ENCODE peak calls at places on chromosomes 1 and 21, in seven cellular contexts. O, N, S, G, H, Z and Q are unnamed samples.

GRCh38 chr21:26939532-26940181 is 27.2 kb downstream of the ADAMTS5 start:
- DNase-seq in O (peak), N (peak), S (no peak), G (no peak), H (no peak), Z (no peak), Q (peak)

GRCh38 chr1:238141295-238141694 is 250.6 kb upstream of the ZP4 start:
- DNase-seq in O (no peak), N (no peak), S (no peak), G (no peak), H (no peak), Z (no peak), Q (no peak)

GRCh38 chr1:208410409-208410808 is 166.2 kb upstream of the PLXNA2 start:
- DNase-seq in O (no peak), N (no peak), S (no peak), G (no peak), H (no peak), Z (no peak), Q (no peak)

GRCh38 chr1:17348593-17349234 is 23.3 kb upstream of the PADI6 start:
- DNase-seq in O (no peak), N (no peak), S (no peak), G (no peak), H (no peak), Z (no peak), Q (no peak)

GRCh38 chr1:114353233-114353632 is 157.8 kb downstream of the TRIM33 start:
- DNase-seq in O (peak), N (peak), S (no peak), G (no peak), H (peak), Z (peak), Q (no peak)

GRCh38 chr1:206672011-206672688 is 12.6 kb upstream of the MAPKAPK2 start:
- DNase-seq in O (no peak), N (no peak), S (no peak), G (no peak), H (no peak), Z (no peak), Q (no peak)

GRCh38 chr21:35113064-35113463 is 64.0 kb upstream of the RUNX1 start:
- DNase-seq in O (no peak), N (peak), S (no peak), G (no peak), H (no peak), Z (no peak), Q (no peak)

GRCh38 chr1:162358928-162359327 is 17.7 kb downstream of the SPATA46 start:
- DNase-seq in O (no peak), N (no peak), S (no peak), G (no peak), H (no peak), Z (no peak), Q (no peak)

GRCh38 chr1:33970148-33970825 is 106.4 kb downstream of the HMGB4 start:
- DNase-seq in O (no peak), N (no peak), S (no peak), G (no peak), H (no peak), Z (no peak), Q (no peak)

GRCh38 chr1:55021965-55022546 is 17.3 kb upstream of the PCSK9 start:
- DNase-seq in O (peak), N (peak), S (peak), G (peak), H (peak), Z (peak), Q (peak)

GRCh38 chr1:52746189-52746588 is 19.9 kb downstream of the ZYG11B start:
- DNase-seq in O (no peak), N (no peak), S (no peak), G (no peak), H (no peak), Z (no peak), Q (no peak)

GRCh38 chr21:32112194-32112593 is 166.7 kb downstream of the MIS18A start:
- DNase-seq in O (no peak), N (no peak), S (no peak), G (no peak), H (no peak), Z (no peak), Q (no peak)

GRCh38 chr1:2411801-2412394 is 466 bp downstream of the PEX10 start:
- DNase-seq in O (no peak), N (no peak), S (no peak), G (no peak), H (peak), Z (no peak), Q (no peak)

GRCh38 chr1:66341446-66342089 is 192.4 kb upstream of the SGIP1 start:
- DNase-seq in O (no peak), N (peak), S (no peak), G (no peak), H (no peak), Z (no peak), Q (no peak)

GRCh38 chr21:28833609-28834008 is 159.1 kb downstream of the LTN1 start:
- DNase-seq in O (no peak), N (no peak), S (no peak), G (no peak), H (no peak), Z (no peak), Q (no peak)

GRCh38 chr1:38835230-38835827 is 24.2 kb downstream of the RRAGC start:
- DNase-seq in O (no peak), N (peak), S (peak), G (no peak), H (peak), Z (peak), Q (no peak)

GRCh38 chr1:35544976-35545375 is 12.2 kb downstream of the KIAA0319L start:
- DNase-seq in O (peak), N (peak), S (peak), G (no peak), H (peak), Z (peak), Q (no peak)
- TF ChIP-seq CTCF in O (peak), N (peak), S (no peak), G (peak), H (peak), Z (peak), Q (peak)

DNA sequence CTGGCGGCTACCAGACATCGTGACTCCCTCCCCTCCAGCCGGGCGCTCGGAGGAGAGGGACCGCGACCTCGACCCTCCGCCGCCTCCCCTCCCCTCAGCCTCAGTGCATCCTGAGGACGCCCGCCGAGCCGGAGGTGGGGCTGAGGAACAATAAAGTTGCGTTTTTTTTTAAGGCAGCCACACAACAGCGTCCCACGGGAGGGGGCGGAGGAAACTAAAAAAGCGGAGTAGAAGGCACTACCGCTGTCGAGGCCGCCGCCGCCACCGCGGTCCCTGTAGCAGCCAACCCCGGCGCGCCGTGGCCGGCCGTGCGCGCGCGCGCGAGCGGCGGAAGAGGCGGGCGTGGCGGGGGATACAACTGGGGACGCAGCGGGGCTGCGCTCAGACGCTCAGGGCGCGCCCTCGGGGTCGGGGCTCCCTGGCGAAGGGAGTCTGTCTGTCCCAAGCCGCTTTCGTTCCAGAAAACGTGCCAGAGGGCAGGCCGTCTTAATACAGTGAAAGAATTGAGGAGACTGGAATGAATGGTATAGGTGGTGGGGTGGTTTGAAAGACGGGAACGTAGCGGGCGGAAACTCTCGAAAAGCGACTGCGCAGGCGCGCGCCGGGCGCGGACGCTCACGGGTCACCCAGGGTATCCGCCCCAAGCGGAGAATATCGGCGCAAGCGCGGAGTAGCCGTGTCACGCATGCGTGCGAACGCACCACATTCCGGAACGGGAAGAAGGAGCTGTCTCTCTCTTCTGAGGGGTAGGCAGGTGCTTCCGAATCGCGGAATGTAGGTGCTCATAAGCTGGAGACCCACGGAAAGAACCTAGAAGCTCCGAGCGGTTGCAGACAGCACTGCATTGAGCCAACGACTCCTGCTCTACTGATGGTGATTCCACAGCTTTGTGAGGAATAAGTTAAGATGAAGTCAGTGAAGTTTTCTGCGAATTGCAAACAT is at the start of gene COP1:
- DNase-seq in O (peak), N (peak), S (peak), G (peak), H (peak), Z (peak), Q (peak)
- TF ChIP-seq CTCF in O (no peak), N (peak), S (no peak), G (no peak), H (no peak), Z (no peak), Q (no peak)

GRCh38 chr1:225441314-225442119 is 13.7 kb upstream of the LBR start:
- DNase-seq in O (no peak), N (peak), S (no peak), G (no peak), H (no peak), Z (no peak), Q (no peak)
- TF ChIP-seq CTCF in O (no peak), N (peak), S (no peak), G (peak), H (peak), Z (no peak), Q (no peak)

DNA sequence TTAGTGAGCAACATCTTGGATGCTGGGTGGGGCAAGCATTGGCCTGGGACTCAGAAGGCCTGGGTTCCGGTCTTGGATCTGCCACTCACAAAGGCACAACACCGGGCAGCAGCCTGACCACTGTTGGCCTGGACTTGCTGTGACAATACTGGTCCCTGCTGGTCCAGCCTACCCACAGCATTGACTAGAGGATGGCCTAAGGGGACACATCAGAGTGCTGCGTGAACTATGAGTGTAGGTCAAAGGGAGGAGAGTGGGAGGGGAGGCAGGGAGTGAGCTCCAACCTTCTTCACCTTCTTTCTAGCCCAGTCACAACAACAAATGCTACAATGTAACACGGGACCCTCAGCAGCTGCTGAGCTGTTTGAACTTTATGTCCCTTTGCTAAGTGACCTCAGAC is 31.1 kb downstream of the TMEM50A start:
- DNase-seq in O (no peak), N (no peak), S (no peak), G (no peak), H (no peak), Z (no peak), Q (no peak)
- TF ChIP-seq CTCF in O (no peak), N (no peak), S (no peak), G (no peak), H (no peak), Z (no peak), Q (no peak)

DNA sequence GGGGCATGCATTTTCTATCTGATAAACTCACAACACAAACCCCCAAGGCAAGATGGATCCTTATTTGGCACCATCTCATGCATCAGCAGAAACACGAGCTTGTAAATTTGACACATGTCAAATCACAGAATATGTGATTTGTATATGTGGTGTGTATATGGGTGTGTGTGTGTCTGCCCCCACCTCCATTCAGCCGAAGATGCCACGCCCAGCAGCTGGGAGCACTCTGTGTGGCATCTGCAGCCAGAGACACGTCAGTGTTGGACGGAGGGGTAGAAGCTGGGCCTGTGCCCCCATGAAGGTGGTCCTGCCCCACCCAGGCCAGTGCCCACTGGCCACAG is 108.4 kb downstream of the CAPN8 start:
- DNase-seq in O (no peak), N (no peak), S (no peak), G (no peak), H (no peak), Z (no peak), Q (no peak)
- TF ChIP-seq CTCF in O (no peak), N (no peak), S (no peak), G (no peak), H (no peak), Z (no peak), Q (no peak)

GRCh38 chr1:26529655-26530539 is at the start of gene RPS6KA1:
- DNase-seq in O (peak), N (peak), S (peak), G (peak), H (peak), Z (peak), Q (peak)
- TF ChIP-seq CTCF in O (no peak), N (no peak), S (no peak), G (no peak), H (no peak), Z (no peak), Q (no peak)

DNA sequence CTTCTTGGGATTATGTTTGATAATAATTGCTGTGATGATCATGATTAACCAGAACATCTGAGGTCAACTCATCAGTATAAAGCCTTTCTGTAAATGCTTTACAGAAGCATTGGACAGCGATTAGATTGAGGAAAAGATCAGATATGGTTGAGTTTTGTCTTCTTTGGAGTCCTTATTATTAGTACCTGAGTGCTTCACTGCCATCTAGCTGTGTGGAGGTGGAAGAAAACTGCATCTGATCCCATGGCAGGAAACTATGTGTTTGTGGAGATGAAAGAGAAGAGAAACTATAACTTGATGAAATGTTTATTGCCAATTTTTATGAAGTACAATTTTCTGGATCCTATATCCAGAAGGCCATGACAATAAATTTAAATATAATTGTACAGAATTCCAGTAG is 11.4 kb downstream of the FLG2 start:
- DNase-seq in O (no peak), N (peak), S (peak), G (no peak), H (no peak), Z (no peak), Q (no peak)
- TF ChIP-seq CTCF in O (no peak), N (peak), S (peak), G (no peak), H (no peak), Z (no peak), Q (no peak)

GRCh38 chr1:186828612-186829542 is at the start of gene PLA2G4A:
- DNase-seq in O (peak), N (peak), S (peak), G (no peak), H (peak), Z (peak), Q (peak)
- TF ChIP-seq CTCF in O (no peak), N (no peak), S (no peak), G (no peak), H (no peak), Z (no peak), Q (no peak)

DNA sequence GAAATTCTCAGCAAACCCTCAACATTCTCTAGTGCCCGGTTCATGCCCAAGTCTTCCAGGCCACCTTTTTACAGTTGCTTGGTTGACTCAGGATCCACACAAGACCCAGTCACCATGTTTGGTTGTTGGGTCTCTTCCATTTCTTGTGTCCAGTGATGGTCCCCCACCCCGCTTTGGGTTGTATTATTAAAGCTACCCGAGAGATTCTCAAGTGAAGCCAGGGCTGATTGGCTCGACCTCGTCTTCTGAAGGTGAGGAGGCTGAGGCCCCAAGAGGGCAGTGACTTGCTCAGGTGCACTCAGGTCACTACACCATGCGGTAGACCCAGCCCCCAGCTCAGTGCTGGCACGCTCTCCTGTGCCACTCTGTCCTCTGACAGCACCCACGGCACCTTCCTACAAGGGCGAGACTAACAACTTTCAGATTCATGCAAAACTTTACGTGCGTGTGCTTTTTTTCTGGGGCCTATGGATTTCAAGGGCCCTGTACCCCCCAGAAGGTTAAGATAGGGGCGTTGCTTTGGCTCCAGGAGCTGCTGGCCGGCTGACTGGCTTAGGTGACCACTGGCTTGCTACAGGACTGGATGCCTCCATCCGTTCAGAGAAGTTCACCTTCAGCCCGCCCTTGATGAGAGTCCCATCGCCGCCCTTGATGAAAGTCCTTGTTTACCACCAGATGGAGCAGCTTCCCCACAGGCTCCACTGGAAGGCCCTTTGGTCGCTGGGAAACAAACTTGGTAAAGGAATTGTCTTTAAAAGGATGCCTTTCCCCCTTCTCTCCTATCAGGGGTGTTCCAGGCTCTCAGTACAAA is 50.4 kb downstream of the CAPN9 start:
- DNase-seq in O (peak), N (peak), S (peak), G (peak), H (peak), Z (peak), Q (peak)
- TF ChIP-seq CTCF in O (peak), N (peak), S (peak), G (peak), H (peak), Z (peak), Q (peak)

DNA sequence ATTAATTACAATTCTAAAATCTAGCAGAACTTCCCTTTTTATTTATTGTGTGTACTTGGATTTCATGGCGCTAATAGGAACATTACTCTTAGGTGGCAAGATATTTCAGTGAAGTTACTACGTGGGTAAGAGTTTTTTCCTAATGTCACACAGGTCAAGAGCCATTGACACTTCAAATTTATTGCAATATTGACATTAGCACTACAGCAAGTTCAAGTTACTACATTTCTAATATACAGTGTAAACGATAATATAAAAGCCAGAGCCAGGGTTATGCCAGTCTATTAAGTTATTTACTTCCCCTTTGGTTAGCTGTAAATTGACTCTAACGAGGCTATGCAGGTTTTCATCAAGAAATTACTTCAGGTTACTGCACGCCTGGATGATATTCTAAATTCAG is 29.7 kb downstream of the CHODL start:
- DNase-seq in O (no peak), N (no peak), S (no peak), G (no peak), H (no peak), Z (no peak), Q (no peak)
- TF ChIP-seq CTCF in O (no peak), N (no peak), S (no peak), G (no peak), H (no peak), Z (no peak), Q (no peak)